ENCODE peak calls at places on chromosomes 12 and 14, in four cellular contexts. U is skeletal muscle cell; K is activated T-cell treated with anti-CD3 and anti-CD28 coated beads for 48 hours; Y is activated effector memory CD4-positive, alpha-beta T cell treated with anti-CD3 and anti-CD28 coated beads, Interleukin-2, amount 50 U/mL, for 16 hours. L is an unnamed sample.

GRCh38 chr12:78185109-78185508 is 354.4 kb downstream of the NAV3 start:
- DNase-seq in U (no peak), Y (no peak), K (no peak), L (no peak)

GRCh38 chr14:77421241-77421640 is 2.1 kb downstream of the NOXRED1 start:
- DNase-seq in Y (no peak), U (peak), K (no peak), L (peak)

GRCh38 chr12:11621797-11622423 is 27.6 kb upstream of the ETV6 start:
- DNase-seq in U (no peak), K (no peak), Y (no peak), L (peak)

GRCh38 chr12:75487310-75487709 is 6.8 kb downstream of the GLIPR1 start:
- DNase-seq in K (no peak), Y (no peak), U (no peak), L (no peak)

GRCh38 chr12:29238822-29239291 is 89.8 kb downstream of the FAR2 start:
- DNase-seq in Y (no peak), K (no peak), U (no peak), L (peak)

GRCh38 chr12:1362143-1362542 is 232.2 kb downstream of the FBXL14 start:
- DNase-seq in K (no peak), U (no peak), Y (no peak), L (no peak)

GRCh38 chr12:40010899-40011774 is 94.7 kb downstream of the SLC2A13 start:
- DNase-seq in K (peak), U (peak), Y (peak), L (peak)

GRCh38 chr14:64864258-64864657 is 15.4 kb downstream of the SPTB start:
- DNase-seq in K (no peak), U (no peak), Y (no peak), L (no peak)

GRCh38 chr14:104432611-104433231 is 146.8 kb upstream of the C14orf180 start:
- DNase-seq in U (no peak), K (no peak), Y (peak), L (no peak)

GRCh38 chr14:50619569-50620141 is 48.5 kb downstream of the SAV1 start:
- DNase-seq in U (no peak), Y (no peak), K (no peak), L (peak)

GRCh38 chr14:57575482-57575881 is 81.8 kb upstream of the CCDC198 start:
- DNase-seq in U (no peak), K (no peak), Y (no peak), L (no peak)

GRCh38 chr12:43151406-43152080 is 400.5 kb downstream of the ADAMTS20 start:
- DNase-seq in K (no peak), U (peak), Y (no peak), L (no peak)

GRCh38 chr12:114684098-114684869 is at the start of gene TBX3:
- DNase-seq in K (peak), U (peak), Y (peak), L (peak)

GRCh38 chr14:24390696-24391468 is 7.9 kb upstream of the NYNRIN start:
- DNase-seq in K (no peak), U (no peak), Y (no peak), L (no peak)

GRCh38 chr12:111446631-111447570 is 41.2 kb downstream of the SH2B3 start:
- DNase-seq in K (no peak), Y (peak), U (no peak), L (no peak)

GRCh38 chr14:99769123-99769522 is 24.1 kb upstream of the EML1 start:
- DNase-seq in U (no peak), K (no peak), Y (peak), L (no peak)

GRCh38 chr14:104387385-104388010 is 192.1 kb upstream of the C14orf180 start:
- DNase-seq in U (no peak), K (no peak), Y (peak), L (no peak)